ENCODE peak calls at places on chromosomes 7 and 10, in eight cellular contexts. One of them, this sample, is unnamed.

GRCh38 chr10:16686081-16686902 is 130.9 kb downstream of the RSU1 start:
- DNase-seq in HS-27A: no peak
- DNase-seq in neural progenitor cell: no peak
- DNase-seq in stimulated activated CD4-positive, alpha-beta T cell treated with anti-CD3 and anti-CD28 coated beads, Interleukin-4, amount 100 ng/mL, for 48 hours: no peak
- DNase-seq in OCI-LY7: no peak
- DNase-seq in hepatocyte: no peak
- DNase-seq in NCI-H1105: no peak
- DNase-seq in nephron progenitor cell: no peak
- DNase-seq in this sample: no peak

GRCh38 chr7:115208710-115209540 is 287.0 kb downstream of the MDFIC start:
- DNase-seq in HS-27A: no peak
- DNase-seq in neural progenitor cell: no peak
- DNase-seq in stimulated activated CD4-positive, alpha-beta T cell treated with anti-CD3 and anti-CD28 coated beads, Interleukin-4, amount 100 ng/mL, for 48 hours: no peak
- DNase-seq in OCI-LY7: no peak
- DNase-seq in hepatocyte: no peak
- DNase-seq in NCI-H1105: no peak
- DNase-seq in nephron progenitor cell: no peak
- DNase-seq in this sample: no peak

GRCh38 chr7:69654381-69654780 is 56.1 kb downstream of the AUTS2 start:
- DNase-seq in HS-27A: no peak
- DNase-seq in neural progenitor cell: no peak
- DNase-seq in stimulated activated CD4-positive, alpha-beta T cell treated with anti-CD3 and anti-CD28 coated beads, Interleukin-4, amount 100 ng/mL, for 48 hours: no peak
- DNase-seq in OCI-LY7: peak
- DNase-seq in hepatocyte: no peak
- DNase-seq in NCI-H1105: peak
- DNase-seq in nephron progenitor cell: no peak
- DNase-seq in this sample: no peak

GRCh38 chr7:98795741-98796493 is 73.9 kb downstream of the TMEM130 start:
- DNase-seq in HS-27A: no peak
- DNase-seq in neural progenitor cell: no peak
- DNase-seq in stimulated activated CD4-positive, alpha-beta T cell treated with anti-CD3 and anti-CD28 coated beads, Interleukin-4, amount 100 ng/mL, for 48 hours: no peak
- DNase-seq in OCI-LY7: no peak
- DNase-seq in hepatocyte: no peak
- DNase-seq in NCI-H1105: no peak
- DNase-seq in nephron progenitor cell: no peak
- DNase-seq in this sample: no peak

GRCh38 chr7:22952306-22953011 is 61.5 kb downstream of the HYCC1 start:
- DNase-seq in HS-27A: no peak
- DNase-seq in neural progenitor cell: peak
- DNase-seq in stimulated activated CD4-positive, alpha-beta T cell treated with anti-CD3 and anti-CD28 coated beads, Interleukin-4, amount 100 ng/mL, for 48 hours: no peak
- DNase-seq in OCI-LY7: no peak
- DNase-seq in hepatocyte: no peak
- DNase-seq in NCI-H1105: no peak
- DNase-seq in nephron progenitor cell: no peak
- DNase-seq in this sample: no peak

GRCh38 chr10:62243647-62243997 is 25.0 kb downstream of the RTKN2 start:
- DNase-seq in HS-27A: no peak
- DNase-seq in neural progenitor cell: no peak
- DNase-seq in stimulated activated CD4-positive, alpha-beta T cell treated with anti-CD3 and anti-CD28 coated beads, Interleukin-4, amount 100 ng/mL, for 48 hours: no peak
- DNase-seq in OCI-LY7: peak
- DNase-seq in hepatocyte: no peak
- DNase-seq in NCI-H1105: no peak
- DNase-seq in nephron progenitor cell: no peak
- DNase-seq in this sample: no peak

GRCh38 chr7:38878694-38879457 is 30.1 kb downstream of the VPS41 start:
- DNase-seq in HS-27A: no peak
- DNase-seq in neural progenitor cell: no peak
- DNase-seq in stimulated activated CD4-positive, alpha-beta T cell treated with anti-CD3 and anti-CD28 coated beads, Interleukin-4, amount 100 ng/mL, for 48 hours: no peak
- DNase-seq in OCI-LY7: peak
- DNase-seq in hepatocyte: no peak
- DNase-seq in NCI-H1105: no peak
- DNase-seq in nephron progenitor cell: no peak
- DNase-seq in this sample: no peak

GRCh38 chr10:104255244-104255981 is 721 bp downstream of the GSTO1 start:
- DNase-seq in HS-27A: no peak
- DNase-seq in neural progenitor cell: peak
- DNase-seq in stimulated activated CD4-positive, alpha-beta T cell treated with anti-CD3 and anti-CD28 coated beads, Interleukin-4, amount 100 ng/mL, for 48 hours: no peak
- DNase-seq in OCI-LY7: peak
- DNase-seq in hepatocyte: peak
- DNase-seq in NCI-H1105: no peak
- DNase-seq in nephron progenitor cell: no peak
- DNase-seq in this sample: no peak

GRCh38 chr10:52668024-52668423 is 104.6 kb downstream of the MBL2 start:
- DNase-seq in HS-27A: no peak
- DNase-seq in neural progenitor cell: no peak
- DNase-seq in stimulated activated CD4-positive, alpha-beta T cell treated with anti-CD3 and anti-CD28 coated beads, Interleukin-4, amount 100 ng/mL, for 48 hours: no peak
- DNase-seq in OCI-LY7: no peak
- DNase-seq in hepatocyte: no peak
- DNase-seq in NCI-H1105: no peak
- DNase-seq in nephron progenitor cell: no peak
- DNase-seq in this sample: no peak

GRCh38 chr7:143381427-143382125 is 431 bp downstream of the ZYX start:
- DNase-seq in HS-27A: peak
- DNase-seq in neural progenitor cell: peak
- DNase-seq in stimulated activated CD4-positive, alpha-beta T cell treated with anti-CD3 and anti-CD28 coated beads, Interleukin-4, amount 100 ng/mL, for 48 hours: no peak
- DNase-seq in OCI-LY7: no peak
- DNase-seq in hepatocyte: peak
- DNase-seq in NCI-H1105: peak
- DNase-seq in nephron progenitor cell: peak
- DNase-seq in this sample: no peak

GRCh38 chr10:7397049-7397448 is 13.8 kb downstream of the SFMBT2 start:
- DNase-seq in HS-27A: no peak
- DNase-seq in neural progenitor cell: no peak
- DNase-seq in stimulated activated CD4-positive, alpha-beta T cell treated with anti-CD3 and anti-CD28 coated beads, Interleukin-4, amount 100 ng/mL, for 48 hours: no peak
- DNase-seq in OCI-LY7: no peak
- DNase-seq in hepatocyte: no peak
- DNase-seq in NCI-H1105: no peak
- DNase-seq in nephron progenitor cell: no peak
- DNase-seq in this sample: no peak

GRCh38 chr10:124867304-124867703 is 65.7 kb downstream of the ABRAXAS2 start:
- DNase-seq in HS-27A: no peak
- DNase-seq in neural progenitor cell: peak
- DNase-seq in stimulated activated CD4-positive, alpha-beta T cell treated with anti-CD3 and anti-CD28 coated beads, Interleukin-4, amount 100 ng/mL, for 48 hours: no peak
- DNase-seq in OCI-LY7: peak
- DNase-seq in hepatocyte: no peak
- DNase-seq in NCI-H1105: no peak
- DNase-seq in nephron progenitor cell: no peak
- DNase-seq in this sample: no peak

GRCh38 chr7:128349121-128349825 is 5.6 kb upstream of the RBM28 start:
- DNase-seq in HS-27A: no peak
- DNase-seq in neural progenitor cell: no peak
- DNase-seq in stimulated activated CD4-positive, alpha-beta T cell treated with anti-CD3 and anti-CD28 coated beads, Interleukin-4, amount 100 ng/mL, for 48 hours: no peak
- DNase-seq in OCI-LY7: no peak
- DNase-seq in hepatocyte: no peak
- DNase-seq in NCI-H1105: no peak
- DNase-seq in nephron progenitor cell: no peak
- DNase-seq in this sample: no peak

GRCh38 chr10:119370972-119371703 is 163.8 kb downstream of the GRK5 start:
- DNase-seq in HS-27A: no peak
- DNase-seq in neural progenitor cell: no peak
- DNase-seq in stimulated activated CD4-positive, alpha-beta T cell treated with anti-CD3 and anti-CD28 coated beads, Interleukin-4, amount 100 ng/mL, for 48 hours: no peak
- DNase-seq in OCI-LY7: no peak
- DNase-seq in hepatocyte: no peak
- DNase-seq in NCI-H1105: no peak
- DNase-seq in nephron progenitor cell: no peak
- DNase-seq in this sample: no peak

GRCh38 chr10:54372164-54372563 is 428.9 kb downstream of the PCDH15 start:
- DNase-seq in HS-27A: no peak
- DNase-seq in neural progenitor cell: no peak
- DNase-seq in stimulated activated CD4-positive, alpha-beta T cell treated with anti-CD3 and anti-CD28 coated beads, Interleukin-4, amount 100 ng/mL, for 48 hours: no peak
- DNase-seq in OCI-LY7: no peak
- DNase-seq in hepatocyte: no peak
- DNase-seq in NCI-H1105: peak
- DNase-seq in nephron progenitor cell: no peak
- DNase-seq in this sample: no peak

GRCh38 chr10:77836299-77836820 is 90.2 kb downstream of the DLG5 start:
- DNase-seq in HS-27A: no peak
- DNase-seq in neural progenitor cell: no peak
- DNase-seq in stimulated activated CD4-positive, alpha-beta T cell treated with anti-CD3 and anti-CD28 coated beads, Interleukin-4, amount 100 ng/mL, for 48 hours: peak
- DNase-seq in OCI-LY7: peak
- DNase-seq in hepatocyte: no peak
- DNase-seq in NCI-H1105: no peak
- DNase-seq in nephron progenitor cell: no peak
- DNase-seq in this sample: peak

GRCh38 chr10:71238626-71239025 is 26.3 kb downstream of the UNC5B start:
- DNase-seq in HS-27A: no peak
- DNase-seq in neural progenitor cell: no peak
- DNase-seq in stimulated activated CD4-positive, alpha-beta T cell treated with anti-CD3 and anti-CD28 coated beads, Interleukin-4, amount 100 ng/mL, for 48 hours: no peak
- DNase-seq in OCI-LY7: no peak
- DNase-seq in hepatocyte: no peak
- DNase-seq in NCI-H1105: no peak
- DNase-seq in nephron progenitor cell: no peak
- DNase-seq in this sample: no peak

GRCh38 chr10:79208251-79208983 is 138.9 kb upstream of the PPIF start:
- DNase-seq in HS-27A: no peak
- DNase-seq in neural progenitor cell: no peak
- DNase-seq in stimulated activated CD4-positive, alpha-beta T cell treated with anti-CD3 and anti-CD28 coated beads, Interleukin-4, amount 100 ng/mL, for 48 hours: no peak
- DNase-seq in OCI-LY7: no peak
- DNase-seq in hepatocyte: no peak
- DNase-seq in NCI-H1105: no peak
- DNase-seq in nephron progenitor cell: no peak
- DNase-seq in this sample: no peak

GRCh38 chr10:84095821-84096497 is 43.4 kb upstream of the GHITM start:
- DNase-seq in HS-27A: no peak
- DNase-seq in neural progenitor cell: no peak
- DNase-seq in stimulated activated CD4-positive, alpha-beta T cell treated with anti-CD3 and anti-CD28 coated beads, Interleukin-4, amount 100 ng/mL, for 48 hours: no peak
- DNase-seq in OCI-LY7: no peak
- DNase-seq in hepatocyte: no peak
- DNase-seq in NCI-H1105: no peak
- DNase-seq in nephron progenitor cell: no peak
- DNase-seq in this sample: no peak

GRCh38 chr10:121576139-121576538 is 22.1 kb downstream of the FGFR2 start:
- DNase-seq in HS-27A: no peak
- DNase-seq in neural progenitor cell: no peak
- DNase-seq in stimulated activated CD4-positive, alpha-beta T cell treated with anti-CD3 and anti-CD28 coated beads, Interleukin-4, amount 100 ng/mL, for 48 hours: no peak
- DNase-seq in OCI-LY7: no peak
- DNase-seq in hepatocyte: no peak
- DNase-seq in NCI-H1105: no peak
- DNase-seq in nephron progenitor cell: no peak
- DNase-seq in this sample: no peak

GRCh38 chr10:100020883-100021248 is 11.1 kb upstream of the DNMBP start:
- DNase-seq in HS-27A: no peak
- DNase-seq in neural progenitor cell: no peak
- DNase-seq in stimulated activated CD4-positive, alpha-beta T cell treated with anti-CD3 and anti-CD28 coated beads, Interleukin-4, amount 100 ng/mL, for 48 hours: no peak
- DNase-seq in OCI-LY7: peak
- DNase-seq in hepatocyte: no peak
- DNase-seq in NCI-H1105: peak
- DNase-seq in nephron progenitor cell: no peak
- DNase-seq in this sample: no peak

GRCh38 chr7:132773527-132773956 is 197.3 kb upstream of the PLXNA4 start:
- DNase-seq in HS-27A: no peak
- DNase-seq in neural progenitor cell: no peak
- DNase-seq in stimulated activated CD4-positive, alpha-beta T cell treated with anti-CD3 and anti-CD28 coated beads, Interleukin-4, amount 100 ng/mL, for 48 hours: no peak
- DNase-seq in OCI-LY7: no peak
- DNase-seq in hepatocyte: no peak
- DNase-seq in NCI-H1105: no peak
- DNase-seq in nephron progenitor cell: no peak
- DNase-seq in this sample: no peak

GRCh38 chr7:138008588-138009349 is 6.9 kb upstream of the CREB3L2 start:
- DNase-seq in HS-27A: no peak
- DNase-seq in neural progenitor cell: peak
- DNase-seq in stimulated activated CD4-positive, alpha-beta T cell treated with anti-CD3 and anti-CD28 coated beads, Interleukin-4, amount 100 ng/mL, for 48 hours: no peak
- DNase-seq in OCI-LY7: peak
- DNase-seq in hepatocyte: peak
- DNase-seq in NCI-H1105: peak
- DNase-seq in nephron progenitor cell: peak
- DNase-seq in this sample: no peak

GRCh38 chr10:60182691-60183090 is 207.0 kb downstream of the ANK3 start:
- DNase-seq in HS-27A: peak
- DNase-seq in neural progenitor cell: no peak
- DNase-seq in stimulated activated CD4-positive, alpha-beta T cell treated with anti-CD3 and anti-CD28 coated beads, Interleukin-4, amount 100 ng/mL, for 48 hours: no peak
- DNase-seq in OCI-LY7: no peak
- DNase-seq in hepatocyte: no peak
- DNase-seq in NCI-H1105: no peak
- DNase-seq in nephron progenitor cell: no peak
- DNase-seq in this sample: no peak

GRCh38 chr7:151461942-151462230 is 21.9 kb upstream of the CRYGN start:
- DNase-seq in HS-27A: no peak
- DNase-seq in neural progenitor cell: no peak
- DNase-seq in stimulated activated CD4-positive, alpha-beta T cell treated with anti-CD3 and anti-CD28 coated beads, Interleukin-4, amount 100 ng/mL, for 48 hours: no peak
- DNase-seq in OCI-LY7: no peak
- DNase-seq in hepatocyte: no peak
- DNase-seq in NCI-H1105: no peak
- DNase-seq in nephron progenitor cell: no peak
- DNase-seq in this sample: no peak

GRCh38 chr10:62046522-62047239 is 145.2 kb downstream of the ARID5B start:
- DNase-seq in HS-27A: no peak
- DNase-seq in neural progenitor cell: no peak
- DNase-seq in stimulated activated CD4-positive, alpha-beta T cell treated with anti-CD3 and anti-CD28 coated beads, Interleukin-4, amount 100 ng/mL, for 48 hours: no peak
- DNase-seq in OCI-LY7: peak
- DNase-seq in hepatocyte: peak
- DNase-seq in NCI-H1105: no peak
- DNase-seq in nephron progenitor cell: peak
- DNase-seq in this sample: no peak

GRCh38 chr7:30743371-30744074 is 8.4 kb upstream of the INMT start:
- DNase-seq in HS-27A: no peak
- DNase-seq in neural progenitor cell: no peak
- DNase-seq in stimulated activated CD4-positive, alpha-beta T cell treated with anti-CD3 and anti-CD28 coated beads, Interleukin-4, amount 100 ng/mL, for 48 hours: no peak
- DNase-seq in OCI-LY7: no peak
- DNase-seq in hepatocyte: peak
- DNase-seq in NCI-H1105: no peak
- DNase-seq in nephron progenitor cell: no peak
- DNase-seq in this sample: no peak

GRCh38 chr10:7121154-7121797 is 289.6 kb downstream of the SFMBT2 start:
- DNase-seq in HS-27A: no peak
- DNase-seq in neural progenitor cell: peak
- DNase-seq in stimulated activated CD4-positive, alpha-beta T cell treated with anti-CD3 and anti-CD28 coated beads, Interleukin-4, amount 100 ng/mL, for 48 hours: peak
- DNase-seq in OCI-LY7: peak
- DNase-seq in hepatocyte: peak
- DNase-seq in NCI-H1105: no peak
- DNase-seq in nephron progenitor cell: peak
- DNase-seq in this sample: peak

GRCh38 chr10:4865945-4866661 is 40.1 kb downstream of the AKR1E2 start:
- DNase-seq in HS-27A: no peak
- DNase-seq in neural progenitor cell: no peak
- DNase-seq in stimulated activated CD4-positive, alpha-beta T cell treated with anti-CD3 and anti-CD28 coated beads, Interleukin-4, amount 100 ng/mL, for 48 hours: no peak
- DNase-seq in OCI-LY7: no peak
- DNase-seq in hepatocyte: no peak
- DNase-seq in NCI-H1105: no peak
- DNase-seq in nephron progenitor cell: no peak
- DNase-seq in this sample: no peak

GRCh38 chr7:131604841-131605279 is 48.4 kb upstream of the PODXL start:
- DNase-seq in HS-27A: no peak
- DNase-seq in neural progenitor cell: no peak
- DNase-seq in stimulated activated CD4-positive, alpha-beta T cell treated with anti-CD3 and anti-CD28 coated beads, Interleukin-4, amount 100 ng/mL, for 48 hours: no peak
- DNase-seq in OCI-LY7: no peak
- DNase-seq in hepatocyte: no peak
- DNase-seq in NCI-H1105: no peak
- DNase-seq in nephron progenitor cell: no peak
- DNase-seq in this sample: no peak

GRCh38 chr7:115748123-115748738 is 282.3 kb downstream of the TFEC start:
- DNase-seq in HS-27A: no peak
- DNase-seq in neural progenitor cell: peak
- DNase-seq in stimulated activated CD4-positive, alpha-beta T cell treated with anti-CD3 and anti-CD28 coated beads, Interleukin-4, amount 100 ng/mL, for 48 hours: no peak
- DNase-seq in OCI-LY7: no peak
- DNase-seq in hepatocyte: peak
- DNase-seq in NCI-H1105: peak
- DNase-seq in nephron progenitor cell: no peak
- DNase-seq in this sample: no peak

GRCh38 chr7:290554-291301 is 758 bp downstream of the FOXL3 start:
- DNase-seq in HS-27A: no peak
- DNase-seq in neural progenitor cell: no peak
- DNase-seq in stimulated activated CD4-positive, alpha-beta T cell treated with anti-CD3 and anti-CD28 coated beads, Interleukin-4, amount 100 ng/mL, for 48 hours: no peak
- DNase-seq in OCI-LY7: no peak
- DNase-seq in hepatocyte: no peak
- DNase-seq in NCI-H1105: no peak
- DNase-seq in nephron progenitor cell: no peak
- DNase-seq in this sample: no peak

GRCh38 chr10:42938351-42938750 is 138.5 kb upstream of the RET start:
- DNase-seq in HS-27A: no peak
- DNase-seq in neural progenitor cell: no peak
- DNase-seq in stimulated activated CD4-positive, alpha-beta T cell treated with anti-CD3 and anti-CD28 coated beads, Interleukin-4, amount 100 ng/mL, for 48 hours: no peak
- DNase-seq in OCI-LY7: no peak
- DNase-seq in hepatocyte: no peak
- DNase-seq in NCI-H1105: no peak
- DNase-seq in nephron progenitor cell: no peak
- DNase-seq in this sample: no peak

GRCh38 chr10:62437696-62438095 is 63.5 kb downstream of the ZNF365 start:
- DNase-seq in HS-27A: no peak
- DNase-seq in neural progenitor cell: peak
- DNase-seq in stimulated activated CD4-positive, alpha-beta T cell treated with anti-CD3 and anti-CD28 coated beads, Interleukin-4, amount 100 ng/mL, for 48 hours: no peak
- DNase-seq in OCI-LY7: peak
- DNase-seq in hepatocyte: peak
- DNase-seq in NCI-H1105: no peak
- DNase-seq in nephron progenitor cell: peak
- DNase-seq in this sample: no peak